ENCODE peak calls at places on chromosomes 6 and 20, in nine cellular contexts. N is hippocampal formation; O is naive thymus-derived CD8-positive, alpha-beta T cell; L is NCI-H1092 treated with DMSO at 0.1 percent for 48 hours; G is GM03348; S is T-helper 9 cell; F is head of caudate nucleus; R is NCI-H345; A is left cardiac atrium. C is an unnamed sample.

GRCh38 chr6:4441981-4442434 is 306.6 kb upstream of the ECI2 start:
- DNase-seq in N (no peak), O (no peak), A (no peak), S (no peak), F (no peak), G (peak), L (no peak), R (no peak), C (no peak)

GRCh38 chr6:35419431-35419830 is 32.7 kb upstream of the FANCE start:
- DNase-seq in O (no peak), N (no peak), R (no peak), L (no peak), G (no peak), A (no peak), F (no peak), S (no peak), C (no peak)

GRCh38 chr20:17871861-17872260 is 96.7 kb downstream of the SNX5 start:
- DNase-seq in N (no peak), G (no peak), S (no peak), F (no peak), L (no peak), R (no peak), O (no peak), A (no peak), C (no peak)

GRCh38 chr6:56688521-56688920 is 45.8 kb upstream of the DST start:
- DNase-seq in R (no peak), A (no peak), S (no peak), F (no peak), N (no peak), G (no peak), L (no peak), O (no peak), C (no peak)

GRCh38 chr6:713351-713750 is 20.4 kb upstream of the EXOC2 start:
- DNase-seq in A (no peak), G (no peak), L (no peak), S (no peak), F (no peak), N (no peak), O (no peak), R (no peak), C (no peak)

GRCh38 chr6:25889877-25890853 is 16.1 kb upstream of the SLC17A3 start:
- DNase-seq in N (peak), G (peak), F (peak), O (no peak), A (no peak), L (peak), S (no peak), R (peak), C (no peak)

GRCh38 chr6:117494694-117495318 is 12.3 kb downstream of the DCBLD1 start:
- DNase-seq in A (no peak), S (no peak), N (no peak), O (no peak), L (no peak), R (no peak), F (no peak), G (no peak), C (no peak)

GRCh38 chr6:30682181-30683117 is 4.0 kb downstream of the PPP1R18 start:
- DNase-seq in N (no peak), F (peak), A (peak), G (peak), O (peak), L (no peak), R (no peak), S (peak), C (peak)

GRCh38 chr20:6976535-6976934 is 209.0 kb downstream of the BMP2 start:
- DNase-seq in S (no peak), L (no peak), A (no peak), F (no peak), G (no peak), R (no peak), N (no peak), O (no peak), C (no peak)

GRCh38 chr20:40617594-40617993 is 71.4 kb downstream of the MAFB start:
- DNase-seq in R (no peak), G (no peak), A (no peak), S (no peak), F (no peak), N (no peak), L (no peak), O (no peak), C (no peak)

GRCh38 chr20:56247954-56248782 is at the start of gene MC3R:
- DNase-seq in N (no peak), R (peak), A (peak), G (peak), L (peak), O (peak), F (peak), S (peak), C (peak)

GRCh38 chr6:81130071-81130470 is 622.4 kb downstream of the TENT5A start:
- DNase-seq in G (no peak), F (no peak), L (no peak), A (no peak), O (no peak), N (no peak), R (no peak), S (no peak), C (no peak)

GRCh38 chr20:32999603-33000250 is 4.5 kb downstream of the SUN5 start:
- DNase-seq in G (no peak), F (no peak), N (no peak), L (no peak), R (no peak), S (no peak), O (no peak), A (no peak), C (no peak)

GRCh38 chr20:10708342-10709185 is 34.8 kb upstream of the JAG1 start:
- DNase-seq in S (no peak), L (no peak), N (no peak), G (peak), R (no peak), O (no peak), A (no peak), F (no peak), C (no peak)

GRCh38 chr6:165568326-165568725 is 94.7 kb downstream of the PDE10A start:
- DNase-seq in O (no peak), N (no peak), L (no peak), A (no peak), R (no peak), G (no peak), F (no peak), S (no peak), C (no peak)